ENCODE peak calls at places on chromosome 2, in four cellular contexts. C is HCT116, W is adrenal gland, O is heart left ventricle. U is an unnamed sample. For H3K27me3 and H3K4me1, the result is how much of the 10 kb centered on the place peaks cover.

GRCh38 chr2:23441414-23441813 is 56.4 kb downstream of the KLHL29 start:
- DNase-seq in C (no peak), W (peak), O (no peak), U (no peak)

GRCh38 chr2:41853427-41854191 is 194.2 kb upstream of the PKDCC start:
- DNase-seq in C (peak), W (peak), O (no peak), U (peak)

GRCh38 chr2:80256396-80257167 is 48.0 kb downstream of the LRRTM1 start:
- DNase-seq in C (no peak), W (no peak), O (no peak), U (no peak)

GRCh38 chr2:28604284-28604843 is 108.5 kb downstream of the PLB1 start:
- DNase-seq in C (no peak), W (no peak), O (no peak), U (no peak)

GRCh38 chr2:64298161-64298560 is 153.9 kb upstream of the PELI1 start:
- DNase-seq in C (no peak), W (no peak), O (no peak), U (no peak)

GRCh38 chr2:133676392-133677130 is 108.3 kb upstream of the NCKAP5 start:
- DNase-seq in C (no peak), W (no peak), O (no peak), U (no peak)

GRCh38 chr2:235511187-235511661 is 17.4 kb downstream of the AGAP1 start:
- DNase-seq in C (peak), W (peak), O (peak), U (peak)

GRCh38 chr2:48248251-48248933 is 281.6 kb upstream of the STON1 start:
- DNase-seq in C (peak), W (no peak), O (no peak), U (no peak)

GRCh38 chr2:21535826-21536225 is 412.1 kb downstream of the TDRD15 start:
- DNase-seq in C (no peak), W (no peak), O (no peak), U (no peak)

GRCh38 chr2:59702026-59702425 is 851.4 kb downstream of the BCL11A start:
- DNase-seq in C (no peak), W (no peak), O (no peak), U (no peak)

GRCh38 chr2:69694894-69695849 is 46.8 kb upstream of the ANXA4 start:
- DNase-seq in C (no peak), W (no peak), O (no peak), U (no peak)

GRCh38 chr2:234770081-234770506 is 181.7 kb upstream of the SH3BP4 start:
- DNase-seq in C (no peak), W (no peak), O (no peak), U (no peak)

GRCh38 chr2:225600444-225600843 is 200.9 kb downstream of the NYAP2 start:
- DNase-seq in C (no peak), W (no peak), O (no peak), U (no peak)

GRCh38 chr2:137706786-137707613 is 257.3 kb upstream of the HNMT start:
- DNase-seq in C (no peak), W (peak), O (peak), U (no peak)

GRCh38 chr2:26720322-26721166 is 28.0 kb downstream of the KCNK3 start:
- DNase-seq in C (peak), W (peak), O (peak), U (peak)

GRCh38 chr2:101821828-101822458 is 124.4 kb downstream of the MAP4K4 start:
- DNase-seq in C (no peak), W (no peak), O (no peak), U (no peak)

GRCh38 chr2:86781363-86781762 is 9.3 kb downstream of the CD8A start:
- DNase-seq in C (no peak), W (no peak), O (no peak), U (no peak)

GRCh38 chr2:219525533-219526232 is 11.4 kb downstream of the ASIC4 start:
- DNase-seq in C (no peak), W (no peak), O (no peak), U (no peak)
- H3K27me3 ChIP-seq in C (under half), W (half or more), O (under half), U (under half)

DNA sequence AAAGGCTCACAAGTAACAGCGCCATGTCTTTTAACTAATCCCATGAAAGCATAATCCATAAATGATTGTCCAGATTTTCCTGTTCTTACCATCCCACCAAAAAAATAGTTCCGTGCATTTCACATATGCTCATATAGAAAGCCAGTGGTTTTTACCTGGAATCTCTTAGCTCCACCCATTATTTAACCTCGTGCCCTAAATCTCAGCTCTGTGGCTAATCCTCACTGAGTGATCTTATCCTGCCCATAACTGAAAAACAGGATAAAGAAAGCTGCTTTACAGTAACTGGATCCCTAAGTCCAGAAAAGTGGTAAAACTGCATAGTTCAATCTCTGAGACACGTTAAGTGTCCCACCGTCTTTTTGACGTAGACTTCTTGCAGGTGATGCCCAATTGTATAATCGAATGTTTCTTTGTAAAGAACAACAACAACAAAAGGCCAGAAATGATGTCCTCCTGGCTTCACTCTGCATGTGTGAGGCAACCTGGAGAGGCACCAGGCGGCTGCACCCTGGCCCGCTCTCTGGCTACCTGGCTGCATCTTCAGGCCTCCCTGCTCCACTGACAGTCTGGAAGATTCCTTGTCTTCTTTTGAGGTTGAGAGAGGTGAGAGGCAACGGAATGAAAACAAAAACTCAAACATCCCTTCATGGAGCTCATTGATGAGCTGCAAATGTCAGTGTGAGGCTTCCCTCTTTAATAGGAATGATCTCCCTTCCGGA is 38.6 kb downstream of the FEZ2 start:
- DNase-seq in C (no peak), W (no peak), O (no peak), U (no peak)
- H3K4me1 ChIP-seq in C (half or more), W (under half), O (under half), U (under half)

GRCh38 chr2:216634317-216635148 is 1.3 kb downstream of the IGFBP2 start:
- DNase-seq in C (no peak), W (no peak), O (no peak), U (no peak)
- H3K4me3 ChIP-seq in C (peak), W (peak), O (peak), U (peak)

GRCh38 chr2:232929303-232930123 is 59.4 kb downstream of the SNORC start:
- DNase-seq in C (no peak), W (no peak), O (no peak), U (peak)
- H3K27me3 ChIP-seq in C (under half), W (under half), O (under half), U (under half)

GRCh38 chr2:11376071-11376470 is 31.6 kb upstream of the ROCK2 start:
- DNase-seq in C (no peak), W (no peak), O (no peak), U (no peak)
- H3K4me1 ChIP-seq in C (under half), W (under half), O (under half), U (under half)

DNA sequence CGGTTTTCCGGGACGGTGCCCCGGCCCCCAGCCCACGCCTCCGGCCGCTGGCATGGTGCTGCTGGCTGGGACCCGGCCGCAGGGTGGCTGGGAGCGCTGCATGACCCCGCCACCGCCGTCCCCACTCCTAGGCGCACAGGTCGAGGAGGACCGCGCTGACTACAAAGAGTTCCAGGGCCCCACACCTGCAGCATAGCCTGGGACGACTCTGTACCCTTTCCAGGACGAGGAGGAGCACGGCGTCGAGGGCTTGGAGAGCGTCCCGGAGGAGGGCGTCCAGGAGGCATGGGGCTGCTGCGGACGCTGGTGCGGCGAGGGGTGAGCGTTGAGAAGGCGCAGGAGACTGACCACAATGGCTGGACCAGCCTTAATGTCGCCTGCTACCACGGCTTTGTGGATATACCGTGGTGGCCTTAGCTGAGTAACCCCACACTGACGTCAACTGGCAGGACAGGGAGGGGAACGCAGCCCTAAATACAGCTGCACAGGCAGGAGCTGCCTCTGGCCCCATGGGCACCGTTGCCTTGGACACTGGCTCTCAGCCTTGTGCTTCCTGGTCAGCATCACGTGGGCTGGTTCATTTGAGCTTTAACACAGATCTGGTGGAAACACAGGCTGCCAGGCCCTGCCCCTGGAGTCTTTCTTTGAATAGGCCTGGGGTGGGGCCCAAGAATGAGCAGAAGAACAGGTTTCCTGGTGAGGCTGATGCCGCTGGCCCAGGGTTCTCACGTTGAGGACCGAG is 40.9 kb upstream of the TRIM43B start:
- DNase-seq in C (no peak), W (no peak), O (peak), U (peak)
- H3K4me3 ChIP-seq in C (peak), W (peak), O (peak), U (no peak)

DNA sequence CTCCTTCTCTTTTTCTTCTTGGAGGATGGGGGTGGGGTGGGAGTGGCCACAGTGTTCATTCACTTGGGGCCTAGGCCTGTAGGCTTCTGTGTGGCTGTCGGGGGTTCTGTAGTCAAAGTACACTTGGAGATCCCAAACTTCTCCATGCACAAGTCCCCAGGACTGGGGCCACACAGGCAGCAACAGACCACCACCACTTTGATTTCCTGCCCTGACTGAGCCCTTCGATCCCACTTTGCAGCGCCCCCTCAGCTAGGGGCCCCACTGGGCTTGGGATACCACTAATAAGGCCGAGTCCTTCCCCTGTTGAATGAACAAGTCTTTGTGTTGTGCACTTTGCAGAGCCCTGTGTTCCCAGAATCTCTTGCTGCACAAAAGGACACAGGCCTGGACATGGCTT is 5.5 kb upstream of the TEX51 start:
- DNase-seq in C (no peak), W (no peak), O (no peak), U (no peak)
- H3K27me3 ChIP-seq in C (under half), W (under half), O (under half), U (under half)

U was measured in body of pancreas.